ENCODE peak calls at places on chromosomes 12 and 14, in four cellular contexts. R is endothelial cell, G is GM12864, M is AG09319. A is an unnamed sample.

GRCh38 chr14:61099221-61099835 is 118.3 kb downstream of the SLC38A6 start:
- DNase-seq in R (no peak), G (no peak), M (no peak), A (no peak)

GRCh38 chr12:80068173-80068572 is 31.2 kb upstream of the OTOGL start:
- DNase-seq in R (no peak), G (no peak), M (no peak), A (no peak)

GRCh38 chr14:55518391-55518790 is 61.6 kb upstream of the KTN1 start:
- DNase-seq in R (no peak), G (no peak), M (no peak), A (no peak)

GRCh38 chr12:49296836-49297694 is 2.1 kb downstream of the PRPH start:
- DNase-seq in R (no peak), G (no peak), M (no peak), A (peak; percentile 75)

GRCh38 chr12:106145539-106146447 is 7.0 kb upstream of the NUAK1 start:
- DNase-seq in R (no peak), G (no peak), M (no peak), A (no peak)

GRCh38 chr12:104863549-104863948 is 94.5 kb downstream of the SLC41A2 start:
- DNase-seq in R (no peak), G (no peak), M (peak; percentile 47), A (no peak)

GRCh38 chr14:91693342-91693741 is 38.5 kb downstream of the CATSPERB start:
- DNase-seq in R (no peak), G (no peak), M (no peak), A (no peak)

GRCh38 chr12:47744005-47744651 is 14.6 kb downstream of the RAPGEF3 start:
- DNase-seq in R (no peak), G (no peak), M (no peak), A (peak; percentile 59)

GRCh38 chr12:120584343-120585149 is 3.3 kb upstream of the POP5 start:
- DNase-seq in R (peak; percentile 48), G (no peak), M (no peak), A (peak; percentile 60)

GRCh38 chr12:47082283-47082962 is 2.7 kb upstream of the AMIGO2 start:
- DNase-seq in R (no peak), G (no peak), M (no peak), A (no peak)

GRCh38 chr14:49545071-49545470 is 41.1 kb downstream of the RPS29 start:
- DNase-seq in R (no peak), G (no peak), M (no peak), A (no peak)

GRCh38 chr14:49549881-49550280 is 36.3 kb downstream of the RPS29 start:
- DNase-seq in R (no peak), G (no peak), M (no peak), A (no peak)

GRCh38 chr14:49549446-49549845 is 36.7 kb downstream of the RPS29 start:
- DNase-seq in R (no peak), G (no peak), M (no peak), A (no peak)

GRCh38 chr14:49545716-49546115 is 40.5 kb downstream of the RPS29 start:
- DNase-seq in R (no peak), G (no peak), M (no peak), A (no peak)

GRCh38 chr14:49546766-49547165 is 39.4 kb downstream of the RPS29 start:
- DNase-seq in R (no peak), G (no peak), M (no peak), A (no peak)
- TF ChIP-seq CTCF in R (no peak), G (no peak), M (no peak), A (no peak)

GRCh38 chr12:67692966-67693365 is 44.4 kb downstream of the DYRK2 start:
- DNase-seq in R (no peak), G (no peak), M (no peak), A (no peak)

GRCh38 chr12:67690656-67691055 is 42.1 kb downstream of the DYRK2 start:
- DNase-seq in R (no peak), G (no peak), M (no peak), A (no peak)

GRCh38 chr12:67692135-67692534 is 43.6 kb downstream of the DYRK2 start:
- DNase-seq in R (no peak), G (no peak), M (no peak), A (no peak)

GRCh38 chr12:67691220-67691619 is 42.7 kb downstream of the DYRK2 start:
- DNase-seq in R (no peak), G (no peak), M (no peak), A (no peak)

DNA sequence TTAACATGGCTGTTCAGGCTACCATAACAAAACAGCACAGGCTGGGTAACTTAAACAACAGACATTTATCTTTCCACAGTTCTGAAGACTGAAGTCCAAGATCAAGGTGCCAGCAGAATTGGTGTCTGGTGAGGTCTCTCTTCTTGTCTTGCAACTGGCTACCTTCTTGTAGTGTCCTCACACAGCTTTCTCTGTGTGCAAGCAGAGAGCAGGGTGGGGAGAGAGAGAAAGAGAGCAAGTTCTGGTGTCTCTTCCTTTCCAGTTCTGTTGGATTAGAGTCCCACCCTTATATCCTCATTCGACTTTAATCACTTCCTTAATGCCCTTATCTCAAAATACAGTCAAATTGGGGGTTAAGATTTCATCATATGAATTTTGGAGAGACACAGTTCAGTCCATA is 40.8 kb downstream of the DYRK2 start:
- DNase-seq in R (no peak), G (no peak), M (no peak), A (no peak)
- TF ChIP-seq CTCF in R (no peak), G (no peak), M (no peak), A (no peak)

DNA sequence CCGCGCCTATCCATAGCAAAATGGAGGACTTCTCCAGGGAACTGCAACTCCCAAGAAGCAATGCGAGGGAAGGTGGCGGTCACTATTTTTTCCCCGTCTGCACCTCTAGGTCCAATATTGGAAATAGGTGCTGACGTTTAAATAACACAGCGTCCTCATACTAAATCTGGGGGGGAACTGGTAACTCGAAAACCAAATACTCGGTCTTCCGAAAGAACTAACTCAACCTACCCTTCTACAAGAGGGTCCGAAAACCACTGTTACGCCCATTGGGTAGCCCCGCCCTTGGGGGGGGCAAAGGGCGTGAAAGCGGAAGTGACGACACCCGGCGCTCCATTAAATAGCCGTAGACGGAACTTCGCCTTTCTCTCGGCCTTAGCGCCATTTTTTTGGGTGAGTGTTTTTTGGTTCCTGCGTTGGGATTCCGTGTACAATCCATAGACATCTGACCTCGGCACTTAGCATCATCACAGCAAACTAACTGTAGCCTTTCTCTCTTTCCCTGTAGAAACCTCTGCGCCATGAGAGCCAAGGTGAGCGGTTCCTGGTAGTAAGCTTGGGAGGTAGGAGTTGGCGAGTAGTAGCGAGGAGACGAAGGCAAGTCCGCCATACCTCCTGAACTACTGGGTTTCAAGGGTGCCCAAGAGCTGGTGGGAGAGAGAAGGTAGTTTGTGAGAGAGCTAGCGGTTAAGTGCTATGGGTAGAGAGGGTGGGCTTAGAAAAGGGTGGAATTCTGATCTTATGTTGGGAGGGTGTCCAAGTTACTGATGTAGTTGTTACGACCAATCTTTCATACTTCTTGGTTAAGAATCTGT is at the start of gene RPL41:
- DNase-seq in R (peak; percentile 90), G (peak; percentile 85), M (peak; percentile 77), A (peak; percentile 83)
- TF ChIP-seq CTCF in R (no peak), G (no peak), M (no peak), A (no peak)

GRCh38 chr14:64137657-64138290 is 156.4 kb downstream of the ESR2 start:
- DNase-seq in R (no peak), G (no peak), M (no peak), A (peak; percentile 15)
- TF ChIP-seq CTCF in R (no peak), G (peak; percentile 18), M (peak; percentile 30), A (peak; percentile 20)